ENCODE peak calls at places on chromosomes 6 and 20, in five cellular contexts. I is HCT116, N is heart right ventricle, G is neuronal stem cell, M is A549. L is an unnamed sample. For H3K9me3 and H3K4me1, the result is how much of the 10 kb centered on the place peaks cover.

GRCh38 chr6:32195902-32196681 is 3.6 kb upstream of the GPSM3 start:
- DNase-seq in I (peak), N (peak), G (peak), M (peak), L (no peak)

GRCh38 chr20:59010995-59011873 is 4.2 kb upstream of the CTSZ start:
- DNase-seq in I (no peak), N (no peak), G (no peak), M (no peak), L (no peak)

GRCh38 chr6:123520208-123520607 is 116.5 kb downstream of the TRDN start:
- DNase-seq in I (no peak), N (no peak), G (no peak), M (no peak), L (no peak)

GRCh38 chr20:33169176-33169794 is 1.3 kb downstream of the BPIFA2 start:
- DNase-seq in I (no peak), N (no peak), G (no peak), M (peak), L (no peak)

GRCh38 chr6:136783495-136784270 is 8.6 kb downstream of the MAP3K5 start:
- DNase-seq in I (no peak), N (peak), G (no peak), M (no peak), L (peak)

GRCh38 chr20:58330692-58331091 is 21.2 kb downstream of the RAB22A start:
- DNase-seq in I (no peak), N (no peak), G (no peak), M (no peak), L (no peak)

GRCh38 chr6:30678964-30679726 is 6.3 kb upstream of the DHX16 start:
- DNase-seq in I (no peak), N (peak), G (peak), M (peak), L (peak)

GRCh38 chr20:59351148-59352040 is 51.0 kb downstream of the EDN3 start:
- DNase-seq in I (no peak), N (no peak), G (no peak), M (peak), L (no peak)

GRCh38 chr6:145266432-145267075 is 468.8 kb downstream of the EPM2A start:
- DNase-seq in I (no peak), N (no peak), G (no peak), M (no peak), L (no peak)

GRCh38 chr6:141183368-141183767 is 949.4 kb upstream of the GJE1 start:
- DNase-seq in I (no peak), N (no peak), G (no peak), M (no peak), L (no peak)

GRCh38 chr20:41697861-41698559 is 79.8 kb upstream of the CHD6 start:
- DNase-seq in I (no peak), N (no peak), G (no peak), M (peak), L (peak)

GRCh38 chr6:158069800-158070195 is 88.1 kb downstream of the SYNJ2 start:
- DNase-seq in I (no peak), N (no peak), G (no peak), M (no peak), L (no peak)

GRCh38 chr6:43331470-43331869 is 22.8 kb upstream of the CRIP3 start:
- DNase-seq in I (no peak), N (no peak), G (no peak), M (no peak), L (no peak)

GRCh38 chr6:10465633-10466499 is 51.0 kb upstream of the TFAP2A start:
- DNase-seq in I (peak), N (no peak), G (peak), M (peak), L (no peak)

GRCh38 chr20:63689046-63690000 is 7.1 kb upstream of the TNFRSF6B start:
- DNase-seq in I (no peak), N (no peak), G (no peak), M (no peak), L (no peak)

GRCh38 chr6:5981274-5982026 is 25.3 kb downstream of the NRN1 start:
- DNase-seq in I (no peak), N (no peak), G (no peak), M (no peak), L (no peak)

GRCh38 chr6:128327890-128328289 is 192.5 kb downstream of the PTPRK start:
- DNase-seq in I (peak), N (no peak), G (no peak), M (peak), L (peak)

GRCh38 chr6:93453956-93454355 is 34.6 kb upstream of the EPHA7 start:
- DNase-seq in I (no peak), N (no peak), G (no peak), M (no peak), L (no peak)

GRCh38 chr6:117976030-117976651 is 69.1 kb downstream of the SLC35F1 start:
- DNase-seq in I (peak), N (no peak), G (peak), M (peak), L (no peak)

GRCh38 chr6:130421567-130421966 is 55.8 kb downstream of the TMEM200A start:
- DNase-seq in I (no peak), N (no peak), G (no peak), M (no peak), L (no peak)

GRCh38 chr20:48060841-48061720 is 275.8 kb upstream of the SULF2 start:
- DNase-seq in I (no peak), N (no peak), G (no peak), M (no peak), L (no peak)

GRCh38 chr20:33521461-33521860 is 31.6 kb downstream of the CBFA2T2 start:
- DNase-seq in I (no peak), N (no peak), G (no peak), M (no peak), L (no peak)

GRCh38 chr6:26022166-26022510 is 59.5 kb downstream of the TRIM38 start:
- DNase-seq in I (peak), N (no peak), G (no peak), M (peak), L (peak)

GRCh38 chr20:33862709-33863403 is 51.7 kb downstream of the CHMP4B start:
- DNase-seq in I (no peak), N (peak), G (peak), M (peak), L (no peak)

GRCh38 chr20:41650221-41650948 is 32.2 kb upstream of the CHD6 start:
- DNase-seq in I (no peak), N (no peak), G (no peak), M (no peak), L (no peak)

GRCh38 chr20:50982372-50982771 is 23.8 kb downstream of the MOCS3 start:
- DNase-seq in I (no peak), N (no peak), G (no peak), M (peak), L (no peak)

GRCh38 chr20:2446845-2447244 is 23.7 kb downstream of the SNRPB start:
- DNase-seq in I (no peak), N (no peak), G (no peak), M (no peak), L (no peak)

GRCh38 chr20:46627251-46627650 is 24.0 kb downstream of the SLC13A3 start:
- DNase-seq in I (no peak), N (no peak), G (no peak), M (no peak), L (no peak)

GRCh38 chr6:110471966-110472365 is 4.4 kb downstream of the SLC22A16 start:
- DNase-seq in I (no peak), N (no peak), G (no peak), M (no peak), L (no peak)

GRCh38 chr6:103872219-103872618 is 987.5 kb downstream of the HACE1 start:
- DNase-seq in I (no peak), N (no peak), G (no peak), M (no peak), L (no peak)

GRCh38 chr20:59561614-59562277 is 42.6 kb upstream of the PHACTR3 start:
- DNase-seq in I (no peak), N (no peak), G (no peak), M (no peak), L (no peak)

GRCh38 chr6:56890683-56891429 is 64.1 kb upstream of the BEND6 start:
- DNase-seq in I (no peak), N (no peak), G (no peak), M (peak), L (no peak)

GRCh38 chr20:48897298-48898044 is 24.0 kb upstream of the ARFGEF2 start:
- DNase-seq in I (peak), N (no peak), G (no peak), M (peak), L (no peak)

GRCh38 chr6:87237804-87238203 is 82.4 kb downstream of the ZNF292 start:
- DNase-seq in I (peak), N (no peak), G (no peak), M (peak), L (peak)

GRCh38 chr20:24341781-24342180 is 127.6 kb upstream of the SYNDIG1 start:
- DNase-seq in I (no peak), N (no peak), G (no peak), M (no peak), L (no peak)

GRCh38 chr6:161010418-161010817 is 18.8 kb downstream of the MAP3K4 start:
- DNase-seq in I (no peak), N (no peak), G (no peak), M (no peak), L (no peak)

GRCh38 chr6:86938814-86939213 is 1.5 kb downstream of the HTR1E start:
- DNase-seq in I (no peak), N (no peak), G (no peak), M (no peak), L (no peak)

GRCh38 chr20:2793471-2793870 is 7.0 kb downstream of the CPXM1 start:
- DNase-seq in I (no peak), N (no peak), G (no peak), M (no peak), L (no peak)

GRCh38 chr6:38570750-38571149 is 69.0 kb downstream of the BTBD9 start:
- DNase-seq in I (no peak), N (no peak), G (no peak), M (peak), L (peak)

DNA sequence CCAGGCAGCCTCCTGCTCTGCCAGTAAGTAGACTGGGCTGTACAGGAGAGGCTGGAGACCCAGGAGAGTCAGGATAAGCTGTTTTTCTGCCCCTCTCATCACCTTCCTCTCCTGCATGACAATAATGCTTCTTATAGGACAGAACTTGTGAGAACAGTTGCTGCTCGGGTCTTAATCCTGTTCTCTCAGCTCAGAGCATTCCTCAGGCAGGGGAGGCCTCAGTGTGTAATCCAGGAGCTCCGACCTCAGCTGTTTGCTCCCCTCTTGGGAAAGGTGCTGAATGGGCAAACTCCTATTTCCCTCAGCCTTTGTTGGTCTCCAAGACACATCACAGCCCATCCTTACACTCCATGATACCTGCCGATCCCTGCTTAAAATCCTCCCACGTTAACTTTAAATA is 134.9 kb upstream of the LRFN2 start:
- DNase-seq in I (no peak), N (no peak), G (no peak), M (no peak), L (no peak)
- H3K27ac ChIP-seq in I (no peak), N (no peak), G (no peak), M (no peak), L (no peak)

GRCh38 chr6:168384045-168385038 is 56.6 kb upstream of the SMOC2 start:
- DNase-seq in I (no peak), N (no peak), G (no peak), M (no peak), L (no peak)
- H3K9me3 ChIP-seq in I (under half), N (under half), G (under half), M (under half), L (under half)

DNA sequence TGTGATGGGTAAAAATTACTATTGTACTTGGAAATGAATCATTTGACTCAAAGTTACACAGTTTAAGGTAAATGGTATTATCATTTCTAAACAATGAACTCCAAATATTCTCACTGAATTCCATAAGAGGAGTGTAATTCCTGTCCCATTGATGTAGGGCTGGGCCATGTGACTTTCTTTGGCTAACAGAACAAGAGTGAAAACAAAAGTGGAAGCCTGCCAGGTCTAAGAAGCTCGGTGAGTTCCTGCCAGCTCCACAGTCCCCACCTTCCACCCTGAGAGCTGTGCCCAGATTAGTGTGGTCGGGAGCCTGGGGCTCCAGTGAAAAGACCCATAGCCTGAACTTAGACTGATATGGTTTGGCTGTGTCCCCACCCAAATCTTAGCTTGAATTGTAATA is 24.6 kb downstream of the TBXT start:
- DNase-seq in I (no peak), N (no peak), G (no peak), M (no peak), L (no peak)
- H3K4me1 ChIP-seq in I (under half), N (under half), G (under half), M (under half), L (under half)

DNA sequence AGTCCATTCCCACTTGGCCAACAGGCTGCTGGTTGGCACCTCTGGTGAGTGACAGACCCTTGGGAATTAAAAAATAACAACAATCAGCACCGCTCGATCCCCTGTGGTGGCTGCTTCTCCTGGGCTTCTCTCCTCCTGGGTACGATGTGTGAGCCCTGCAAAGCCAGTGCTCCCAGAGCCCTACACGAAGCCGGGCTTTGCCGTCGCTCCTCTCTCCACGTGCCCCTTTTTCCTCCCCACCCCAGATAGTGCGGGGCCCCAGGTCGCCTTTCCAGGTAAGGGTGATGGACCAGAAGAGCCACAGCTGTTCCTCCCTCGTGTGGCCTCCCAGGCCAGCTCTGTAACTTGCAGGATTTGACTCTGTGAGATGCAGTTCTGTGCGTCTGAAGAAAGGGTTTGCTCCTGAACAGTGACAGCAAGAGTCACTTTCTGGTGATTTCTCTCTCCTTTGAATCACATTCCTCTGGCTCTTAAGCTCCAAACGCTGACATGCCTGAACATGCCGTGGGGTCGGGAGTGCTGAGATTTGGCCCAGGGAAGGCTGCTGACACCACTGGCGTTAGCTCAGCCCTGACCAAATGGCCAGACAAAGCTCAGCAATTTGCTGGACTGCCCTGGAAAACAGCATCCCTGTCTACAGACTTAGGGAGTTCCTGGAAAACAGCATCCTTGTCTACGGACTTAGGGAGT is 59.2 kb downstream of the DLL1 start:
- DNase-seq in I (no peak), N (no peak), G (no peak), M (no peak), L (no peak)
- H3K27ac ChIP-seq in I (no peak), N (no peak), G (peak), M (no peak), L (no peak)

DNA sequence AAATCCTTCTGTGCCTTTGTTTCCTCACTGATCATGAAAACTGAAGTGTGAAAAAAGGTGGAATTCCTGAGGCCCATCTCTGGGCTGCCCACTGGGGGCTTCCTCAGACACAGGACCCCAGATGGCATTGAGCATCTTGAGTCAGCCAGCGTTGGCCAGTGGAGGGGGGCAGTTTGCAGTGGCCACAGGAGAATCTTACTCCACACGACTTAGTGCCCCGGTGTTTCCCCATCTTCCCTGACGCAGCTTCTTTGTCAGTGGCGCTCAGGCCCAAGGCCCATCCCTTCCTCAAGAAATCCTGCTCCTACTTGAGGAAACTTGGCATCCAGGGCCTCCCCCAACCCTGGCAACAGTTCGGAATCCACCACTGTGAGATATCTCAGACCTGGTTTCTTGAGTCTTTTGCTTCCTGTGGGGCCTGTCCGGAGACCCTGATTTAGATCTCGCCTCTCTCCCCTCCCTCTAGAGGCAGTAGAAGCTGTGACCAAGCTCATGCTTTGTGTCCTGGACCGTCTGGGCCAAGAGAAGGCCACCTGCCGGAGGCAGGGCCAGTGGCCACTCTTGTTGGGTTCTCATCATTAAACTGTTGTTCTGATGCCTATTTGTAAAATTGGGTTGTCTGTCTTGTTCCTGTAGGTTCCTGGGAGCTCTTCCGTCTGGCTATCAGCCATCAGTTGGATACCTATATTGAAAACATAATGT is 20.2 kb upstream of the DLGAP4 start:
- DNase-seq in I (no peak), N (no peak), G (no peak), M (no peak), L (no peak)
- H3K9me3 ChIP-seq in I (under half), N (under half), G (under half), M (under half), L (under half)